ENCODE peak calls at places on chromosomes 2 and 18, in nine cellular contexts. One of them, this sample, is unnamed.

GRCh38 chr2:134070281-134070731 is 183.6 kb upstream of the MGAT5 start:
- DNase-seq in AG08395: no peak
- DNase-seq in H9: no peak
- DNase-seq in cerebellum: no peak
- DNase-seq in anterior cingulate cortex: no peak
- DNase-seq in HEK293T: no peak
- DNase-seq in cardiac septum: no peak
- DNase-seq in NCI-H1417: no peak
- DNase-seq in cardiac muscle cell: no peak
- DNase-seq in this sample: no peak

GRCh38 chr18:76827205-76827885 is 5.0 kb downstream of the ZNF236 start:
- DNase-seq in AG08395: peak; percentile 31
- DNase-seq in H9: no peak
- DNase-seq in cerebellum: no peak
- DNase-seq in anterior cingulate cortex: no peak
- DNase-seq in HEK293T: no peak
- DNase-seq in cardiac septum: no peak
- DNase-seq in NCI-H1417: no peak
- DNase-seq in cardiac muscle cell: no peak
- DNase-seq in this sample: no peak

GRCh38 chr2:172484253-172484652 is 56.9 kb downstream of the ITGA6 start:
- DNase-seq in AG08395: peak; percentile 42
- DNase-seq in H9: no peak
- DNase-seq in cerebellum: no peak
- DNase-seq in anterior cingulate cortex: no peak
- DNase-seq in HEK293T: peak; percentile 23
- DNase-seq in cardiac septum: no peak
- DNase-seq in NCI-H1417: peak; percentile 3
- DNase-seq in cardiac muscle cell: peak; percentile 51
- DNase-seq in this sample: peak; percentile 20

GRCh38 chr2:206783718-206784117 is 18.3 kb downstream of the FASTKD2 start:
- DNase-seq in AG08395: no peak
- DNase-seq in H9: no peak
- DNase-seq in cerebellum: no peak
- DNase-seq in anterior cingulate cortex: no peak
- DNase-seq in HEK293T: peak; percentile 21
- DNase-seq in cardiac septum: no peak
- DNase-seq in NCI-H1417: peak; percentile 6
- DNase-seq in cardiac muscle cell: peak; percentile 15
- DNase-seq in this sample: no peak

GRCh38 chr2:19648583-19648982 is 253.2 kb downstream of the TTC32 start:
- DNase-seq in AG08395: peak; percentile 75
- DNase-seq in H9: no peak
- DNase-seq in cerebellum: no peak
- DNase-seq in anterior cingulate cortex: no peak
- DNase-seq in HEK293T: no peak
- DNase-seq in cardiac septum: no peak
- DNase-seq in NCI-H1417: no peak
- DNase-seq in cardiac muscle cell: peak; percentile 89
- DNase-seq in this sample: no peak

GRCh38 chr2:121043061-121043826 is 241.8 kb downstream of the TFCP2L1 start:
- DNase-seq in AG08395: no peak
- DNase-seq in H9: no peak
- DNase-seq in cerebellum: no peak
- DNase-seq in anterior cingulate cortex: no peak
- DNase-seq in HEK293T: no peak
- DNase-seq in cardiac septum: peak; percentile 14
- DNase-seq in NCI-H1417: no peak
- DNase-seq in cardiac muscle cell: no peak
- DNase-seq in this sample: no peak

GRCh38 chr18:23067236-23067635 is 68.0 kb upstream of the CABLES1 start:
- DNase-seq in AG08395: no peak
- DNase-seq in H9: no peak
- DNase-seq in cerebellum: no peak
- DNase-seq in anterior cingulate cortex: no peak
- DNase-seq in HEK293T: no peak
- DNase-seq in cardiac septum: no peak
- DNase-seq in NCI-H1417: no peak
- DNase-seq in cardiac muscle cell: no peak
- DNase-seq in this sample: no peak

GRCh38 chr2:27078267-27079194 is at the start of gene EMILIN1:
- DNase-seq in AG08395: peak; percentile 90
- DNase-seq in H9: peak; percentile 49
- DNase-seq in cerebellum: no peak
- DNase-seq in anterior cingulate cortex: peak; percentile 67
- DNase-seq in HEK293T: no peak
- DNase-seq in cardiac septum: peak; percentile 88
- DNase-seq in NCI-H1417: no peak
- DNase-seq in cardiac muscle cell: peak; percentile 99
- DNase-seq in this sample: peak; percentile 66

GRCh38 chr2:124145982-124146381 is 120.9 kb downstream of the CNTNAP5 start:
- DNase-seq in AG08395: no peak
- DNase-seq in H9: no peak
- DNase-seq in cerebellum: no peak
- DNase-seq in anterior cingulate cortex: no peak
- DNase-seq in HEK293T: no peak
- DNase-seq in cardiac septum: no peak
- DNase-seq in NCI-H1417: no peak
- DNase-seq in cardiac muscle cell: no peak
- DNase-seq in this sample: no peak

GRCh38 chr2:16643099-16643498 is 22.5 kb downstream of the CYRIA start:
- DNase-seq in AG08395: no peak
- DNase-seq in H9: no peak
- DNase-seq in cerebellum: no peak
- DNase-seq in anterior cingulate cortex: no peak
- DNase-seq in HEK293T: no peak
- DNase-seq in cardiac septum: no peak
- DNase-seq in NCI-H1417: no peak
- DNase-seq in cardiac muscle cell: no peak
- DNase-seq in this sample: no peak

GRCh38 chr2:220002699-220003098 is 375.3 kb downstream of the SLC4A3 start:
- DNase-seq in AG08395: no peak
- DNase-seq in H9: no peak
- DNase-seq in cerebellum: no peak
- DNase-seq in anterior cingulate cortex: no peak
- DNase-seq in HEK293T: no peak
- DNase-seq in cardiac septum: no peak
- DNase-seq in NCI-H1417: no peak
- DNase-seq in cardiac muscle cell: no peak
- DNase-seq in this sample: no peak

GRCh38 chr2:40274284-40274683 is 177.6 kb downstream of the SLC8A1 start:
- DNase-seq in AG08395: no peak
- DNase-seq in H9: no peak
- DNase-seq in cerebellum: no peak
- DNase-seq in anterior cingulate cortex: no peak
- DNase-seq in HEK293T: no peak
- DNase-seq in cardiac septum: no peak
- DNase-seq in NCI-H1417: no peak
- DNase-seq in cardiac muscle cell: no peak
- DNase-seq in this sample: no peak